ENCODE peak calls at places on chromosomes 6 and 20, in four cellular contexts. D is A549, S is transverse colon, M is upper lobe of left lung. F is an unnamed sample.
A peak's percentile ranks its signal among the peaks of the same experiment; 100 is the strongest.

GRCh38 chr6:102736941-102737368 is 1343.4 kb downstream of the GRIK2 start:
- DNase-seq in M (no peak), S (no peak), D (no peak), F (no peak)

GRCh38 chr6:133456934-133457333 is 215.8 kb downstream of the EYA4 start:
- DNase-seq in M (no peak), S (no peak), D (no peak), F (no peak)

GRCh38 chr6:33343953-33344611 is 26.5 kb upstream of the ZBTB22 start:
- DNase-seq in D (no peak), S (no peak), M (no peak), F (no peak)

GRCh38 chr6:165551828-165552227 is 111.2 kb downstream of the PDE10A start:
- DNase-seq in M (no peak), D (no peak), S (no peak), F (no peak)

GRCh38 chr6:21873562-21873961 is 280.0 kb downstream of the SOX4 start:
- DNase-seq in D (no peak), S (peak; percentile 12), M (no peak), F (peak; percentile 44)

GRCh38 chr20:42686057-42686456 is 503.6 kb downstream of the PTPRT start:
- DNase-seq in D (no peak), M (no peak), S (no peak), F (no peak)

GRCh38 chr6:139964737-139965136 is 590.3 kb upstream of the CITED2 start:
- DNase-seq in S (no peak), M (no peak), D (no peak), F (no peak)

GRCh38 chr6:144909753-144910280 is 624.7 kb downstream of the UTRN start:
- DNase-seq in D (no peak), M (no peak), S (no peak), F (no peak)

GRCh38 chr6:149320745-149321240 is 3.3 kb downstream of the TAB2 start:
- DNase-seq in S (no peak), M (no peak), D (no peak), F (no peak)

GRCh38 chr6:131980791-131981623 is 29.8 kb upstream of the CCN2 start:
- DNase-seq in M (no peak), D (peak; percentile 59), S (peak; percentile 41), F (no peak)

GRCh38 chr6:9690388-9690787 is 724.5 kb downstream of the TFAP2A start:
- DNase-seq in S (no peak), M (no peak), D (no peak), F (no peak)

GRCh38 chr6:122151066-122151465 is 248.4 kb upstream of the HSF2 start:
- DNase-seq in S (no peak), D (no peak), M (no peak), F (no peak)
- TF ChIP-seq EP300 in S (no peak), D (no peak), M (no peak), F (no peak)

GRCh38 chr6:15493437-15494168 is 169.2 kb downstream of the DTNBP1 start:
- DNase-seq in M (no peak), S (no peak), D (no peak), F (no peak)

GRCh38 chr6:15498640-15499039 is 164.2 kb downstream of the DTNBP1 start:
- DNase-seq in S (peak; percentile 9), M (peak; percentile 55), D (no peak), F (no peak)

GRCh38 chr6:15499125-15499524 is 163.7 kb downstream of the DTNBP1 start:
- DNase-seq in M (no peak), D (no peak), S (peak; percentile 6), F (no peak)

GRCh38 chr6:15495375-15495901 is 167.4 kb downstream of the DTNBP1 start:
- DNase-seq in M (no peak), D (no peak), S (peak; percentile 5), F (no peak)

DNA sequence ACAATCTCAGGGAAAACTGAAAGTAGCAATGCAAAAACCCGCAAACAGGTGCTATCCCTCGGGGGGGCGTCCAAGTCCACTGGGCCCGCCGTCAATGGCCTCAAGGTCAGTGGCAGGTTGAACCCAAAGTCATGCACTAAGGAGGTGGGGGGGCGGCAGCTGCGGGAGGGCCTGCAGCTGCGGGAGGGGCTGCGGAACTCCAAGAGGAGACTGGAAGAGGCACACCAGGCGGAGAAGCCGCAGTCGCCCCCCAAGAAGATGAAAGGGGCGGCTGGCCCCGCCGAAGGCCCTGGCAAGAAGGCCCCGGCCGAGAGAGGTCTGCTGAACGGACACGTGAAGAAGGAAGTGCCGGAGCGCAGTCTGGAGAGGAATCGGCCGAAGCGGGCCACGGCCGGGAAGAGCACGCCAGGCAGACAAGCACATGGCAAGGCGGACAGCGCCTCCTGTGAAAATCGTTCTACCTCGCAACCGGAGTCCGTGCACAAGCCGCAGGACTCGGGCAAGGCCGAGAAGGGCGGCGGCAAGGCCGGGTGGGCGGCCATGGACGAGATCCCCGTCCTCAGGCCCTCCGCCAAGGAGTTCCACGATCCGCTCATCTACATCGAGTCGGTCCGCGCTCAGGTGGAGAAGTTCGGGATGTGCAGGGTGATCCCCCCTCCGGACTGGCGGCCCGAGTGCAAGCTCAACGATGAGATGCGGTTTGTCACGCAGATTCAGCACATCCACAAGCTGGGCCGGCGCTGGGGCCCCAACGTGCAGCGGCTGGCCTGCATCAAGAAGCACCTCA is 166.3 kb downstream of the DTNBP1 start:
- DNase-seq in D (no peak), M (no peak), S (peak; percentile 6), F (no peak)
- TF ChIP-seq POLR2A in D (no peak), M (no peak), S (no peak), F (no peak)

GRCh38 chr6:34679552-34680255 is 16.9 kb downstream of the ILRUN start:
- DNase-seq in M (no peak), S (no peak), D (no peak), F (no peak)

GRCh38 chr6:34684364-34684763 is 12.2 kb downstream of the ILRUN start:
- DNase-seq in S (no peak), D (no peak), M (no peak), F (no peak)

GRCh38 chr6:34676140-34676539 is 20.4 kb downstream of the ILRUN start:
- DNase-seq in M (no peak), D (no peak), S (no peak), F (no peak)

GRCh38 chr6:34684919-34685318 is 11.6 kb downstream of the ILRUN start:
- DNase-seq in M (no peak), S (no peak), D (no peak), F (no peak)

DNA sequence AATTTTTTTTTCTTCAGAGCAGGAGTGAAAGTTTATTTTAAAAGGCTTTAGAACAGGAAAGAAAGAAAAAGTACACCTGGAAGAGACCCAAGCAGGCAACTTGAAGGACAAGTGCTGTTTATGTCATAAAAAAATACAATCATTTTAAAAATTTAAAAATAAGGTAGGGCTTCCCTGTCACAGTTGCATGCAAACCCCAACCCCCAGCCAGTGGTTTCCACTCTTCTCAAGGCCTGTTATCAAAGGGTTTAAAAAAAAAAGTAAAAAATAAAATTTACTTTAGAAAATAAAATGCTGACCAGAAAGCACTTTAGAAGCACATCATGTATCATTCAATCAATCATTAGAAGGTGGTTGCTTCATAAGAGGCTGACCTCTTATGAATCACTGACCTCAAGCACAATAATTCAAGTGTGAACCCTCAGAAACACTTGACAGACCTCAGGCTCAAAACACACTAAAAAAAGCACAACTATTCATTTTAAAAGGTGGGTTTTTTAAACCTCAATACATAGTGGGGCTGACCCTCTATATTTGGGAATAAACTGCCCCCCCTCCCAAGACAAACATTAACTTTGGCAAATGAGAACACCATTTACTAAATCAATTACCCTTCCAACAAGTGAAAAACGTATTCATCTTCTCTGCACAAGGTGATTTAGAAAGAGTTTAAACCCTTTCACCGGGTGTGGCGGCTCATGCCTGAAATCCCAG is 15.6 kb downstream of the ILRUN start:
- DNase-seq in S (no peak), D (peak; percentile 35), M (no peak), F (no peak)
- TF ChIP-seq EP300 in S (no peak), D (no peak), M (no peak), F (peak; percentile 47)

GRCh38 chr6:57316581-57317059 is 810 bp upstream of the PRIM2 start:
- DNase-seq in D (peak; percentile 90), M (peak; percentile 84), S (peak; percentile 87), F (peak; percentile 60)
- TF ChIP-seq POLR2A in D (peak; percentile 18), M (no peak), S (no peak), F (peak; percentile 24)

GRCh38 chr6:167565884-167566491 is 241.1 kb downstream of the TTLL2 start:
- DNase-seq in D (no peak), M (peak; percentile 49), S (no peak), F (peak; percentile 62)
- TF ChIP-seq EP300 in D (no peak), M (peak; percentile 79), S (no peak), F (no peak)

DNA sequence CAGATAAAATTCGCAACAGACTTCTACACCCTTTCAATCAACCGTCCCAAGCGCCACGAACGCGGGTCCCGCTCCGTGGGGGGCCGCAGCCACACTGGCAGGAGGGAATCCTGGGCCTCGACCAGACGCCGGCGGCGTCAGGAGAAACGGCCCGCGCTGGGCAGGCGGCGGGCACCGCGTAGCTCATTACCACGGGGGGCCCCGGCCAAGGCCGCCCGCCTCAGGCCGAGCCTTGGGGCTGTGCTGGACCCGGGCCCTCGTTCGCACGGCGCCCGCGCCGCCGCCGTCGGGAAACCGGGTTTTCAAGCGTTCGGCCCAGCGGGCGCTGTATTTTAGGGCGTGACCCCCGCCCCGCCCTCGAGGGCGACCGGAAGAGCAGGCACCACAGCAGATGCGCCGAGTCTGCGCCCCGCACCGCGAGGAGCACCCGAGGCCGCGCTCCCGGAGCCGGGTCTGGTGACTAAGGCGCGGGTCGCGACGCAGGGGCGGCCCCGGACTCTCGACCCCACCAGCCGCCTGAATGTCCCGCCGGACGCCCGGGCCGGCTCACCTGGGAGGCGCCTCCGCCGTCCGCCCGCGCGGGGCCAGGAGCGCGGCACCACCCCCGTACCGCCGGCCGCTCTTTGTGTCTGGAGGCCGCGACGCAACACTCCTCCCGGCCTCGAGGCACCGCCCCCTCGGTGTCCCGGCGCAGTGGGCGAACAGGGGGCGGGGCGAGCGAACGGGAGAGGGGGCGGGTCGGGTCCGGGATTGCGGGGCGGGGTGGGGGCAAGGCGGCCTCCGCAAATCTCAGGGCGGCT is at the start of gene NINL:
- DNase-seq in D (peak; percentile 85), S (peak; percentile 47), M (peak; percentile 67), F (no peak)
- TF ChIP-seq POLR2A in D (peak; percentile 89), S (peak; percentile 30), M (no peak), F (no peak)